ENCODE peak calls at places on chromosomes 2 and 18, in five cellular contexts. One of them, this sample, is unnamed.

GRCh38 chr2:85288244-85288725 is 39.5 kb downstream of the TGOLN2 start:
- DNase-seq in transverse colon: peak; percentile 69
- DNase-seq in uterus: no peak
- DNase-seq in ovary: no peak
- DNase-seq in testis: no peak
- DNase-seq in this sample: no peak

GRCh38 chr2:133674433-133675331 is 106.4 kb upstream of the NCKAP5 start:
- DNase-seq in transverse colon: peak; percentile 18
- DNase-seq in uterus: peak; percentile 20
- DNase-seq in ovary: peak; percentile 24
- DNase-seq in testis: peak; percentile 55
- DNase-seq in this sample: peak; percentile 12

GRCh38 chr2:8119782-8120551 is 561.9 kb upstream of the ID2 start:
- DNase-seq in transverse colon: peak; percentile 27
- DNase-seq in uterus: no peak
- DNase-seq in ovary: no peak
- DNase-seq in testis: peak; percentile 72
- DNase-seq in this sample: no peak

GRCh38 chr18:24491882-24492281 is 31.4 kb downstream of the HRH4 start:
- DNase-seq in transverse colon: peak; percentile 14
- DNase-seq in uterus: no peak
- DNase-seq in ovary: no peak
- DNase-seq in testis: no peak
- DNase-seq in this sample: no peak

GRCh38 chr2:242075683-242076082 is 206.2 kb downstream of the RTP5 start:
- DNase-seq in transverse colon: peak; percentile 88
- DNase-seq in uterus: no peak
- DNase-seq in ovary: no peak
- DNase-seq in testis: no peak
- DNase-seq in this sample: no peak

GRCh38 chr2:234495801-234496441 is 960 bp downstream of the ARL4C start:
- DNase-seq in transverse colon: peak; percentile 28
- DNase-seq in uterus: no peak
- DNase-seq in ovary: peak; percentile 21
- DNase-seq in testis: no peak
- DNase-seq in this sample: peak; percentile 19

GRCh38 chr18:64710105-64710861 is 561.4 kb upstream of the LINC00305 start:
- DNase-seq in transverse colon: no peak
- DNase-seq in uterus: no peak
- DNase-seq in ovary: no peak
- DNase-seq in testis: no peak
- DNase-seq in this sample: no peak

GRCh38 chr2:168371273-168371992 is 84.6 kb upstream of the CERS6 start:
- DNase-seq in transverse colon: no peak
- DNase-seq in uterus: no peak
- DNase-seq in ovary: no peak
- DNase-seq in testis: no peak
- DNase-seq in this sample: no peak

GRCh38 chr2:222214885-222215284 is 83.9 kb downstream of the PAX3 start:
- DNase-seq in transverse colon: no peak
- DNase-seq in uterus: no peak
- DNase-seq in ovary: no peak
- DNase-seq in testis: no peak
- DNase-seq in this sample: no peak

GRCh38 chr2:207767461-207768167 is 2.1 kb downstream of the FZD5 start:
- DNase-seq in transverse colon: peak; percentile 79
- DNase-seq in uterus: peak; percentile 33
- DNase-seq in ovary: peak; percentile 59
- DNase-seq in testis: peak; percentile 29
- DNase-seq in this sample: no peak

GRCh38 chr2:219335373-219335786 is 2.8 kb upstream of the RESP18 start:
- DNase-seq in transverse colon: no peak
- DNase-seq in uterus: no peak
- DNase-seq in ovary: no peak
- DNase-seq in testis: no peak
- DNase-seq in this sample: no peak

GRCh38 chr2:240481720-240482119 is 46.3 kb downstream of the GPC1 start:
- DNase-seq in transverse colon: no peak
- DNase-seq in uterus: no peak
- DNase-seq in ovary: peak; percentile 3
- DNase-seq in testis: no peak
- DNase-seq in this sample: no peak

GRCh38 chr2:102304711-102305591 is 6.4 kb upstream of the IL1RL1 start:
- DNase-seq in transverse colon: no peak
- DNase-seq in uterus: no peak
- DNase-seq in ovary: no peak
- DNase-seq in testis: no peak
- DNase-seq in this sample: no peak

GRCh38 chr2:200625958-200626363 is 40.1 kb downstream of the AOX1 start:
- DNase-seq in transverse colon: no peak
- DNase-seq in uterus: no peak
- DNase-seq in ovary: no peak
- DNase-seq in testis: no peak
- DNase-seq in this sample: no peak

DNA sequence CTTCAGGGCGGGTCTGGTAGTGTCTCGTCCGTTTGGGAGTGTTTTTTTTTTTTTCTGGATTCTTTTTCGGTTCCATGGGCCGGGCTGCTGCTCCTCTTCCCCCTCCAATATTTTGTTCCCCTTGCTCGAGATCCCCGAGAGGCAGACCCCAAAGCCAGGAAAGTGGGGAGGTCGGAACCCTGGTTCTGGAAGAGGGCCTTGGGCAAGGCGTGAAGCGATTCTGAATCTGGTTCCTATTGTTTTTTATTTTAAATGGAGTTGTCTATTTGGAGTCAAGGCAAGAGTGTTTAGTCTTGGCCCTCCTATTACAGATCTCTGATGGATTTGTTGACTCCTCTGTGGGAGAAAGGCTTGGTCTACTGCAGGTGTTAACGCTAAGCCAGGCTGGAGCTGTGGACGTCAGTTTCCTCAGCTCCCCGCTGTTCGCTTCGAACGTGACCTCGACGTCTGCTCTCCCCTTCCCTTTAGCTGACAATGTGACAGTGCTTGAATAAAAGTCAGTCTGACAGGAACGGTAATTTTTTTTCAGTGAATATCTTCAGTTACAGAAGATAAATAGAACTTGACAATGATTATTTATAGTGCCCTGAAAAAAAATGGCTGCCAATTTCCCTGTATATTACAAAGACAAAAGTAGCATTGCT is 682 bp upstream of the DNAJC27 start:
- DNase-seq in transverse colon: peak; percentile 42
- DNase-seq in uterus: peak; percentile 34
- DNase-seq in ovary: peak; percentile 58
- DNase-seq in testis: peak; percentile 59
- DNase-seq in this sample: no peak
- H3K4me3 ChIP-seq in transverse colon: peak overlapping the region; percentile 52
- H3K4me3 ChIP-seq in uterus: peak overlapping the region; percentile 57
- H3K4me3 ChIP-seq in ovary: peak overlapping the region; percentile 85
- H3K4me3 ChIP-seq in testis: peak overlapping the region; percentile 72
- H3K4me3 ChIP-seq in this sample: peak overlapping the region; percentile 86

GRCh38 chr2:21267232-21267835 is 143.6 kb downstream of the TDRD15 start:
- DNase-seq in transverse colon: no peak
- DNase-seq in uterus: no peak
- DNase-seq in ovary: no peak
- DNase-seq in testis: no peak
- DNase-seq in this sample: no peak
- TF ChIP-seq CTCF in transverse colon: no peak
- TF ChIP-seq CTCF in uterus: no peak
- TF ChIP-seq CTCF in ovary: no peak
- TF ChIP-seq CTCF in testis: no peak
- TF ChIP-seq CTCF in this sample: no peak

GRCh38 chr18:76404345-76404831 is 90.7 kb downstream of the ZNF516 start:
- DNase-seq in transverse colon: no peak
- DNase-seq in uterus: no peak
- DNase-seq in ovary: no peak
- DNase-seq in testis: no peak
- DNase-seq in this sample: no peak
- TF ChIP-seq POLR2A in transverse colon: no peak
- TF ChIP-seq POLR2A in uterus: no peak
- TF ChIP-seq POLR2A in ovary: no peak
- TF ChIP-seq POLR2A in testis: no peak
- TF ChIP-seq POLR2A in this sample: no peak

DNA sequence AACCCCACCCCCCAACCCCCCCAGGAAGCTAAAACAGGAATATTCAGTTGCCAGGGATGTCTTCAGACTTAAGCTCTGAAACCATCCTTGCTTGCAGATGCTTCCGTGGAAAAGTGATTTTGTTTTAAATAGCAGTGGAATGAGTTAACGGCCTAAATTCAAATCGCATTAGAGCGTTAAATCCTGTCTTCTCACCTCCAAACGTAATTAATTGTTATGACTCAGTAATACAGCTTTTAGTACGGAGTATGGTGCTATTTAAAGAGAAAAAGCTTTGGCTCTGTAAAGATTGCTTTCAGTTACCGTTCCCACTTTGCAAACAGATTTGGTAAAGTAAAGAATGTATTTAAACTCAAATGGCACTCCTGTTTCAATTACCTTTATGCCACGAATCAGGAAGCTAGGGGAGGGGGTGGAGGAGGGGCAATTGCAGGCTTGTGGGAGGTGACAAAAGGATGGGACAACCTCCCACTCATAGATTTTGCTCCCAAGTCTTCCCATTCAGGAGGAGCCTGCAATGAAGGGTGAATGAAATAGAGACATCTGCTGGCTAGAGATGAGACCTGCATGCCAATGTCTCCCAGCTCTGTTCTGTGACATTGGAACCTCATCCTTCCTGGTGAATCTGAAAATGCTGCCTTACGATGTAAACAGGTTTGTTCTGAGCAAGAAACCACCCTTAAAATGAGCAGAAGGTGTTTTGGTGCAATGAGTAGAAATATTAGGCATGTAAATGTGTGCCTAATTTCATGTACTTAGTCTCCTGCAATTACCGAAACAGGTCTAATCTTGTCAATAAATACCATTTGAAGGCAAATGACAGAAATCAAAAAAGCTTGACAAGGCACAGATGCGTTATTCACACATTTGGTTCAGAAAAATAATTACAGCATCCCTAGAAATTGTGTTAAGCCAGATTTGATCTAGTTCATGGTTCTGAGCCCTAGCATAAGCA is 2.6 kb upstream of the PID1 start:
- DNase-seq in transverse colon: peak; percentile 86
- DNase-seq in uterus: peak; percentile 51
- DNase-seq in ovary: peak; percentile 50
- DNase-seq in testis: peak; percentile 69
- DNase-seq in this sample: peak; percentile 13
- H3K4me3 ChIP-seq in transverse colon: no peak overlapping the region
- H3K4me3 ChIP-seq in uterus: peak overlapping the region; percentile 5
- H3K4me3 ChIP-seq in ovary: peak overlapping the region; percentile 27
- H3K4me3 ChIP-seq in testis: peak overlapping the region; percentile 33
- H3K4me3 ChIP-seq in this sample: no peak overlapping the region

GRCh38 chr2:192029089-192029488 is 165.6 kb downstream of the TMEFF2 start:
- DNase-seq in transverse colon: no peak
- DNase-seq in uterus: no peak
- DNase-seq in ovary: no peak
- DNase-seq in testis: peak; percentile 36
- DNase-seq in this sample: no peak
- TF ChIP-seq CTCF in transverse colon: no peak
- TF ChIP-seq CTCF in uterus: no peak
- TF ChIP-seq CTCF in ovary: no peak
- TF ChIP-seq CTCF in testis: no peak
- TF ChIP-seq CTCF in this sample: no peak